ENCODE peak calls at places on chromosome 1, in ten cellular contexts. Z is IMR-90, H is K562, E is H9, I is MM.1S, V is mesendoderm, K is neural progenitor cell, J is astrocyte, U is fibroblast of lung, W is GM23338. T is an unnamed sample.

GRCh38 chr1:248892590-248892989 is 13.4 kb upstream of the PGBD2 start:
- DNase-seq in Z (no peak), H (no peak), E (no peak), I (no peak), V (no peak), K (no peak), J (no peak), U (no peak), W (no peak), T (no peak)

GRCh38 chr1:64114012-64114525 is 89.4 kb upstream of the UBE2U start:
- DNase-seq in Z (no peak), H (no peak), E (no peak), I (no peak), V (no peak), K (no peak), J (no peak), U (no peak), W (no peak), T (no peak)

GRCh38 chr1:24551290-24551859 is 4.5 kb upstream of the NCMAP start:
- DNase-seq in Z (no peak), H (no peak), E (no peak), I (no peak), V (no peak), K (no peak), J (no peak), U (no peak), W (no peak), T (no peak)

GRCh38 chr1:53016705-53017104 is 45.3 kb upstream of the PODN start:
- DNase-seq in Z (peak), H (no peak), E (no peak), I (no peak), V (no peak), K (no peak), J (no peak), U (peak), W (no peak), T (no peak)

GRCh38 chr1:15141933-15142647 is 11.5 kb upstream of the TMEM51 start:
- DNase-seq in Z (peak), H (no peak), E (no peak), I (no peak), V (no peak), K (no peak), J (peak), U (peak), W (no peak), T (no peak)

GRCh38 chr1:227541129-227541528 is 22.2 kb upstream of the ZNF678 start:
- DNase-seq in Z (no peak), H (no peak), E (no peak), I (no peak), V (no peak), K (no peak), J (no peak), U (no peak), W (no peak), T (no peak)

GRCh38 chr1:15410223-15410883 is 665 bp downstream of the EFHD2 start:
- DNase-seq in Z (no peak), H (peak), E (no peak), I (no peak), V (no peak), K (peak), J (no peak), U (no peak), W (no peak), T (no peak)

GRCh38 chr1:43300661-43301094 is at the start of gene TIE1:
- DNase-seq in Z (no peak), H (no peak), E (no peak), I (no peak), V (no peak), K (no peak), J (no peak), U (no peak), W (no peak), T (no peak)

GRCh38 chr1:44015206-44015605 is 16.1 kb downstream of the SLC6A9 start:
- DNase-seq in Z (no peak), H (no peak), E (no peak), I (no peak), V (no peak), K (no peak), J (no peak), U (no peak), W (no peak), T (no peak)

GRCh38 chr1:64484651-64485050 is 14.7 kb downstream of the CACHD1 start:
- DNase-seq in Z (no peak), H (no peak), E (no peak), I (no peak), V (no peak), K (no peak), J (peak), U (peak), W (no peak), T (no peak)

GRCh38 chr1:45913183-45913924 is 109.9 kb downstream of the MAST2 start:
- DNase-seq in Z (peak), H (peak), E (no peak), I (no peak), V (peak), K (peak), J (peak), U (peak), W (no peak), T (no peak)

GRCh38 chr1:232805269-232806070 is at the start of gene MAP10:
- DNase-seq in Z (peak), H (peak), E (peak), I (peak), V (peak), K (peak), J (peak), U (peak), W (peak), T (peak)

GRCh38 chr1:167442854-167443565 is 75.3 kb downstream of the CD247 start:
- DNase-seq in Z (no peak), H (no peak), E (no peak), I (no peak), V (no peak), K (no peak), J (no peak), U (no peak), W (no peak), T (no peak)

GRCh38 chr1:74726063-74726462 is 6.8 kb downstream of the CRYZ start:
- DNase-seq in Z (no peak), H (no peak), E (no peak), I (no peak), V (no peak), K (no peak), J (no peak), U (no peak), W (no peak), T (no peak)

GRCh38 chr1:74731399-74732052 is 1.3 kb downstream of the CRYZ start:
- DNase-seq in Z (peak), H (peak), E (no peak), I (no peak), V (no peak), K (no peak), J (peak), U (peak), W (no peak), T (peak)

GRCh38 chr1:74732960-74733615 is at the start of the genes CRYZ and TYW3:
- DNase-seq in Z (peak), H (peak), E (no peak), I (peak), V (peak), K (no peak), J (peak), U (peak), W (peak), T (peak)

GRCh38 chr1:74728736-74729135 is 4.1 kb downstream of the CRYZ start:
- DNase-seq in Z (peak), H (no peak), E (no peak), I (no peak), V (no peak), K (no peak), J (no peak), U (no peak), W (no peak), T (no peak)

GRCh38 chr1:74729741-74730478 is 2.9 kb downstream of the CRYZ start:
- DNase-seq in Z (peak), H (peak), E (no peak), I (no peak), V (peak), K (no peak), J (peak), U (peak), W (no peak), T (peak)
- H3K4me2 ChIP-seq in Z (peak), H (peak), E (no peak), I (no peak), V (no peak), K (no peak), J (peak), U (peak), W (peak), T (peak)

DNA sequence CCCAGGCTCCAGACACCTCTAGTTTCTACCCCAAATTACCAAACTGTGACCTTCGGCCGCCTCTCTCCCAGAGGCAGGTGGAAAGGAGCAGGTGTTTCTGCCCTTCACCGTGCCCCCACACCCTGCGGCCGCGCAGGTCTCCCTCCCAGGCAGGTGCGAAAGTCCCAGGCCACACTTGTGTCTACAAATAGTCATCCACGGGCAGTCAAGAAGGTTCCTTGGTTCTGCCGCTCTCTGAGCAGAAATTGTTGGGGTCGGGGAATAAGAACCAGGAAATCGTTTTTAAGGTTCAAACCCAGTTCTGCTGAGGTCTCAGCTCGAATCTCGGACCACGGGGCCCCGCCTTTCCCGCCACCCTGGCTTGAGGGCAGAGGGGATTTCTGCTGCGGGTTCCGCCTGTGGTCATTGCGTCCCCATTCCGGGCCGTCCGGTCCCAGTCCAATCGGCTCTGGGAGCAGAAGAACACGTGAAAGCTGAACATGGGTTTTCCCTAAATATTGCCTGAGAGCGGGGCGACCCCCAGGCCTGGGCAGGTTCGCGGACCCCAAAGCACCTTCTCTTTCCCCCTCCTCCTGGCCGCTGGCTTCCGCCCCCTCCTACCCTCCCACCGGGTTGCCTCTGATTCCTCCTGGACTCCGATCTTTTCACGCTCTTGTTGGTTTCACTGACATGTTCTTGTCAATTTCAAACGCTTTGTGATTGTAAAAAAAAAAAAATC is 1.2 kb upstream of the ATF3 start:
- DNase-seq in Z (no peak), H (no peak), E (no peak), I (peak), V (no peak), K (peak), J (no peak), U (no peak), W (peak), T (no peak)
- H3K4me2 ChIP-seq in Z (peak), H (peak), E (peak), I (peak), V (peak), K (peak), J (peak), U (peak), W (peak), T (peak)

DNA sequence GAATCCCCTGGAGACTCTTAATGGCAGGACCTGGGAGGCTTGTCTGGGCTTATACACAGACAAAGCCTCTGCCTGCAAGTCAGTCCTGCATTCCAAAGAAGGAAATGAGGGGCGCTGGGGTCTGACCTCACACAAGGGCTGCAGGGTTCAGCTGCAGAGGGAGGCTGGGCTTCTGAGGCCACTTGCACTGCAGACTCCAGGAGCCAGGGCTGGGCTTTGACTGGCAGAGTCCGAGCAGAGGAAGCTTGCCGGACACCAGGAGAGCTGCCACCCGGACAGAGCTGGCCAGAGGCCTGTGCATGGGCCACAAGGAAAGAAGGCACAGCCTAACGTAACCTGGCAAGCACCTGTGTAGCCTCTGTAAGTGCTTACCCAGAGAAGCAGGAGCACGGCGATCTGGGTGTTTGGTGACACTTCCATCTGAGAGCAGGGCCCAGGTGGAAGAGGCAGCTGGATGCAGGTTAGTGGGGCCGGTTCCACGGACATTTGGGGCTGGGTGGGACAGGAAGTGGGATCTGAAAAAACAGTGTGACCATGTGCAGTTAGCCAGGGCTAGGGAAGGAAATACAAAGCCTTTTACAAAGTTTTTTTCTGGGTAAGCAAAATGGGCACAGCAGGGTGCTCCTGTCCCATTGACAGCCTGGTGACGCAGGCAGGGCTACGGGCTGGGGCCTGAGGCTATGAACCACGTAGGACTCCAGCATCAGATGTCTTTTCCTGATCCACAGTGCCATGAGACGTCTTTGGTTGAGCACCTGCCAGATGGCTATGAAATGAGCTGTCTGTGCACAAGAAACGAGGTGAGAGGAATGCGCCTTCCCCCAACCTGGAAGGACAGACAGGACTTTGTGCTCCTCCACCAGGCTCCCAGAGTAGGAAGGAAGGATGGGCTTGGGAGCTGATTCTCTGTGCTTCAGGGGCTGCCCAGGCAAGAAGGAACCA is 37.3 kb upstream of the LBR start:
- DNase-seq in Z (no peak), H (no peak), E (peak), I (no peak), V (peak), K (peak), J (no peak), U (no peak), W (peak), T (no peak)
- H3K4me2 ChIP-seq in Z (no peak), H (no peak), E (no peak), I (no peak), V (no peak), K (peak), J (peak), U (no peak), W (peak), T (no peak)

GRCh38 chr1:85361606-85362005 is 85.2 kb upstream of the BCL10 start:
- DNase-seq in Z (no peak), H (no peak), E (no peak), I (no peak), V (no peak), K (no peak), J (no peak), U (no peak), W (no peak), T (no peak)

GRCh38 chr1:85361106-85361505 is 84.7 kb upstream of the BCL10 start:
- DNase-seq in Z (peak), H (no peak), E (no peak), I (no peak), V (no peak), K (no peak), J (peak), U (peak), W (no peak), T (no peak)

GRCh38 chr1:85358702-85359438 is 82.4 kb upstream of the BCL10 start:
- DNase-seq in Z (peak), H (no peak), E (no peak), I (no peak), V (no peak), K (no peak), J (no peak), U (no peak), W (no peak), T (no peak)

GRCh38 chr1:85357817-85358216 is 81.4 kb upstream of the BCL10 start:
- DNase-seq in Z (no peak), H (no peak), E (no peak), I (no peak), V (no peak), K (no peak), J (no peak), U (no peak), W (no peak), T (no peak)

GRCh38 chr1:85359874-85360708 is 83.7 kb upstream of the BCL10 start:
- DNase-seq in Z (peak), H (no peak), E (no peak), I (no peak), V (no peak), K (no peak), J (no peak), U (peak), W (no peak), T (no peak)
- H3K4me2 ChIP-seq in Z (peak), H (no peak), E (no peak), I (no peak), V (no peak), K (no peak), J (peak), U (peak), W (no peak), T (peak)

GRCh38 chr1:8883510-8883909 is 5.0 kb upstream of the ENO1 start:
- DNase-seq in Z (no peak), H (no peak), E (no peak), I (no peak), V (peak), K (no peak), J (no peak), U (no peak), W (no peak), T (no peak)

GRCh38 chr1:8879348-8880067 is 1.0 kb upstream of the ENO1 start:
- DNase-seq in Z (no peak), H (no peak), E (no peak), I (no peak), V (peak), K (no peak), J (no peak), U (no peak), W (no peak), T (no peak)

GRCh38 chr1:8876099-8876496 is 2.4 kb downstream of the ENO1 start:
- DNase-seq in Z (no peak), H (no peak), E (no peak), I (no peak), V (no peak), K (no peak), J (no peak), U (no peak), W (no peak), T (no peak)

GRCh38 chr1:8878448-8879347 is at the start of gene ENO1:
- DNase-seq in Z (peak), H (peak), E (peak), I (peak), V (peak), K (peak), J (peak), U (peak), W (peak), T (peak)

DNA sequence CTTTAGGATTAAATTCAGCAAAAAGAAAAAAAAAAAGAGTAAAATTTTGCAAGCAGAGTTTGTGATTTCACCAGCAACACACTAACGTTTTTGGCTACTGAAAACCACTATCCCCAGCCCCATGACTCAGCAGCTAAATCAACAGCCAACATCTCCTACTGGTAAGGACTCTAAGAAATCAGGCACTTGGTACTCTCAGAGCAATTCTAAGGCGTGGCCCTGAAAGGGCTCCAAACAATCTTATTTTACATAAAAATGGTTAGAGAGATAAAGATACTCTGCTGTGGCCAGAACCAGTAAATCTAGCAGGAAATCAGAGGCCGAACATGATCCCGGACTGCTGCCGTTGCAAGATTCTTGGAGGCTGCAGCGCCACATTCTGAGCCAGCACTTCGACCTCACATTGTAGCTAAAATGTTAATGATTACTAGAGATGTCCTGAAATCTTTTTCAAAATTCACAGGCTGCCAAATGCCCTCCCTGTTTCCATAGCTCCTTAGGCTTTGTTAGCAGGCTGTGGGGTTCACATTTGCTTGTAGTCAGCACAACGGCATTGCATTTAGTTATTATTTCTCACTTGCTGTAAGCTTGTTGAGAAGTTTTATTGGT is 1.7 kb upstream of the ENO1 start:
- DNase-seq in Z (peak), H (peak), E (peak), I (no peak), V (peak), K (no peak), J (peak), U (peak), W (peak), T (peak)
- H3K4me2 ChIP-seq in Z (peak), H (peak), E (peak), I (no peak), V (no peak), K (peak), J (peak), U (peak), W (peak), T (peak)

GRCh38 chr1:25579241-25579946 is 36.0 kb downstream of the LDLRAP1 start:
- DNase-seq in Z (no peak), H (no peak), E (no peak), I (no peak), V (no peak), K (no peak), J (no peak), U (no peak), W (no peak), T (no peak)
- H3K4me2 ChIP-seq in Z (no peak), H (no peak), E (no peak), I (no peak), V (no peak), K (no peak), J (no peak), U (no peak), W (no peak), T (no peak)

DNA sequence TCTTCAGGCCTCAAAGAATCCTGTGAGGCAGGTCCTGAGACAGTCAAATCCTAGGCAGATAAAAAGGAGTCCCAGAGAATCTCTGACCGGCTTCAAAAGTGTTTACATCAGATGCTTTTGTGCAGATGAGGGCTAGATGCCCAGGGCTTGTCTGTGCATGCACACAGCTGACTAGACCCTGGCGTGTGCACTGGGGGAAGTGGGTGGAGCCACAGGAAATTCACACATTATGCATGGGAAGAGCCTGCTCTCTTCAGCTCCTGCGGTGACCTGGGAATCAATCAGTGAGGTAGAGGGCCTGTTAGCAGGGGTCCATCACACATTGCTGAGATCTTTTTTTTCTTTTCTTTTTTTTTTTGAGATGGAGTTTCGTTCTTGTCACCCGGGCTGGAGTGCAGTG is 36.6 kb upstream of the NHLH2 start:
- DNase-seq in Z (no peak), H (no peak), E (peak), I (no peak), V (peak), K (peak), J (no peak), U (no peak), W (peak), T (no peak)
- H3K4me2 ChIP-seq in Z (no peak), H (no peak), E (no peak), I (no peak), V (no peak), K (no peak), J (no peak), U (no peak), W (peak), T (no peak)

DNA sequence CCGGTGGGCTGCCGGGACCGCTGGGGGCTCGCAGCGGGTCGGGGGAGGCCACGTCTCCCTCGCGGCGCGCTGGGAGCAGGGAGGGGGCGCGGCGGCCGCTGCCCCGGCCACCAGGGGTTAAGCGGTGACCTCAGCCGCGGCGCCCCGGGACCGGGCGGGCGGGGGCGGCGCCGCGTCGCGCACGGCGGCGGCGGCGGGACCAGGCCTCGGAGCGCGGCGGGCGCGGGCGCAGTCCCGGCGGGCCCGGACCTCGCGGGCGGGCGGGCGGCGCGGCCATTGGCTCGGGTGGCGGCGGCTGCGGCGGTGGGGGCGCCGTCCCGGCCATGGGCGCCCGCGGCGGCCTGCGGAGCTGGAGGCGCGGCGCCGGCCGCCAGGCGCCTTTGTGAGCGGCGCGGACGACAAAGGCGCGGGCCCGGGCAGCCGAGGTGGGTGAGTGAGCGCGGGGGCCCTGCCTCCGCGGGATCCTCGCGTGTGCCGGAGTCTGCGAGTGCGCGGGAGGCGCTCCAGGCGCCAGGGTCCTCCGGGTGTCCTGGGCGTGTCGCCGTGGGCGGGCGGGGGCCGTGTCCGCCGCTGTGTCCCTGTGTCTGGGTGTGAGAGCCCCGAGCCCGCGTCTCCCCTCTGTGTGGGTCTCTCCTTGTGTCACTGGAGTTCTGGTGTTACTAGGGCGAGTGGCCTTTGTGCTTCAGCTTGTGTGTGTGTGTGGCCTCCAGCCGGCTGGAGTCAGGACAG is at the start of gene ARHGEF10L:
- DNase-seq in Z (no peak), H (peak), E (no peak), I (no peak), V (no peak), K (peak), J (no peak), U (no peak), W (no peak), T (no peak)
- H3K4me2 ChIP-seq in Z (peak), H (no peak), E (peak), I (peak), V (peak), K (peak), J (peak), U (peak), W (peak), T (peak)

T was measured in A549.